ENCODE peak calls at places on chromosomes 1 and 21, in seven cellular contexts. O is A549, G is IMR-90, B is H1, T is HepG2, K is SK-N-SH, N is GM12878. S is an unnamed sample.

GRCh38 chr1:173473599-173474011 is 3.5 kb upstream of the PRDX6 start:
- DNase-seq in O (no peak), N (no peak), T (no peak), G (peak), K (no peak), B (no peak), S (no peak)

GRCh38 chr1:202316186-202316585 is 25.6 kb downstream of the UBE2T start:
- DNase-seq in O (no peak), N (no peak), B (no peak), T (no peak), G (no peak), K (no peak), S (no peak)

GRCh38 chr1:15343729-15344128 is 66.0 kb upstream of the EFHD2 start:
- DNase-seq in N (no peak), T (no peak), B (no peak), K (no peak), G (peak), O (no peak), S (no peak)

GRCh38 chr1:59769412-59770095 is 45.2 kb upstream of the HOOK1 start:
- DNase-seq in O (no peak), G (no peak), T (no peak), N (no peak), B (no peak), K (no peak), S (peak)

GRCh38 chr1:160373696-160374095 is 6.8 kb downstream of the NHLH1 start:
- DNase-seq in K (no peak), G (peak), B (no peak), T (no peak), O (no peak), N (no peak), S (no peak)

GRCh38 chr1:27496604-27497155 is 6.7 kb upstream of the WASF2 start:
- DNase-seq in K (no peak), G (peak), N (no peak), T (no peak), O (no peak), B (no peak), S (no peak)

GRCh38 chr1:109786107-109786470 is 22.4 kb upstream of the EPS8L3 start:
- DNase-seq in O (no peak), K (no peak), G (no peak), T (no peak), N (no peak), B (no peak), S (no peak)

GRCh38 chr21:41746744-41747006 is 20.2 kb downstream of the RIPK4 start:
- DNase-seq in G (no peak), K (no peak), T (no peak), B (no peak), O (no peak), N (no peak), S (no peak)

GRCh38 chr1:117239467-117239866 is 28.7 kb upstream of the VTCN1 start:
- DNase-seq in B (no peak), T (peak), N (no peak), O (no peak), K (no peak), G (no peak), S (no peak)

GRCh38 chr21:22889445-22889844 is 1891.2 kb downstream of the NCAM2 start:
- DNase-seq in T (no peak), N (no peak), O (no peak), K (no peak), B (no peak), G (no peak), S (no peak)

GRCh38 chr1:12595839-12596821 is 21.9 kb downstream of the DHRS3 start:
- DNase-seq in B (no peak), T (no peak), O (peak), K (peak), G (peak), N (no peak), S (no peak)

GRCh38 chr21:33115586-33116541 is 45.9 kb downstream of the OLIG1 start:
- DNase-seq in G (no peak), T (no peak), N (no peak), O (no peak), K (no peak), B (no peak), S (no peak)

GRCh38 chr1:3373700-3374405 is 80.6 kb upstream of the ARHGEF16 start:
- DNase-seq in K (no peak), N (no peak), B (no peak), T (no peak), G (no peak), O (no peak), S (no peak)
- TF ChIP-seq RFX5 in K (no peak), N (no peak), B (no peak), T (no peak), G (no peak), O (no peak), S (no peak)

DNA sequence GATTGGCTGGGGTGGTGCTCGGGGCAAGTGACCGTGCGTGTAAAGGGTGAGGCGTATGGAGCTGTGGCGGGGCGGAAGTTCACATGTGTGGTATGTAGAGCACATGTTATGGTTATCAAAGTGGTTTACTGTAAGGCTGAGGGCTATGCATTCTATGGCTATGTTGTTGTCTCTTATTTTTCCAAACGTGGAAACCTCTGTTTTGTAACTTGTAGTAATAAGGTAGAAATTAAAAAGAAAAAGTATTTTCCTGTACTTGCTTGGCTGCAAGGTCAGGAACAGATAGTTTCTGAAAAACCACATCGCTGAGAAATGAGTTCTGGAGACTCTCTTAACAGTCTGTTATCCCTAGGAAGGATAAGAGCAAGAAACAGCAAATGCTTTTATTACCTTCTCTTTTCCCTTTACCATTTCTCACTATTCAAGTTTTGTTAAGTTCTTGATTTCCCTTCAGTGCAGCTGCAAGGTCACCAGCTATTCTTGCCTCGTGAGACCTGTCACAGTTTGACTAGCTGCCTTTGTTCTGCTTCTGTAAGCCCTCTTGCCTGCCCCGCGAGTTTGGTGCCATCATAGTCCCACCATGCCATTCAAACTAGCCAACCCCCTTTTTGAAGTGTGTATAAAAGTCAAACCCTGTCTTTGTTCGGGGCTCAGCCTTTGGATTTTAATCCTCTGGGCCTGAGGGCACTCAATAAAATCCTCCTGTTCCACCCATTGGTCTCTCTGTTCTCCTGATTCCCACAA is 9.5 kb downstream of the RNU1-2 start:
- DNase-seq in B (no peak), G (peak), O (peak), K (no peak), T (peak), N (peak), S (peak)
- TF ChIP-seq RFX5 in B (no peak), G (no peak), O (no peak), K (no peak), T (no peak), N (no peak), S (no peak)

DNA sequence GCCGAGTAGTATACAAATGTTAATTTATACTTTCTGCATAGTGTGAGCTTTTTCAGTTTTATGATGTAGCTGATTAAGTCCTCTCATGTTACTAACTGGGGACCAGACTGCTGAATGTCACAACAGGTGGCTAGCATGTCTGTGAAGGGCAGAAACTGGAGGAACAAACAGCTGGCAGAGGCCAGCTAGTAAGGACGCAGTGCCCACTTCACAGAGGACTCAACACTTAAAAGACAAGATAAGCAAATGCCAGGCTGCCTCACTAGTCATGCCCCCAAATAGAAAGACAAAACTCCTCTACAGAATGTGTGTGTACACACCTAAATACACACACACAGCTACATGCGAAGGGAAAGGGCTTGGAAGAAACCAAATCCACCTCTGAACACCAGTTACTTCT is 73.8 kb upstream of the ZNF678 start:
- DNase-seq in N (no peak), T (no peak), B (no peak), K (no peak), G (no peak), O (no peak), S (no peak)
- TF ChIP-seq RFX5 in N (no peak), T (no peak), B (no peak), K (no peak), G (no peak), O (no peak), S (no peak)

GRCh38 chr1:96358057-96358456 is 363.5 kb upstream of the PTBP2 start:
- DNase-seq in G (no peak), O (peak), N (no peak), B (no peak), K (no peak), T (no peak), S (no peak)
- TF ChIP-seq RFX5 in G (no peak), O (no peak), N (no peak), B (no peak), K (no peak), T (no peak), S (no peak)

S was measured in K562.